ENCODE peak calls at places on chromosome 13, in four cellular contexts. Q is kidney tubule cell; L is T-cell; U is stimulated activated CD4-positive, alpha-beta T cell treated with anti-CD3 and anti-CD28 coated beads, Interleukin-15, amount 100 ng/mL, for 24 hours. H is an unnamed sample.

GRCh38 chr13:21997726-21998125 is 326.9 kb downstream of the FGF9 start:
- DNase-seq in Q (no peak), L (no peak), U (no peak), H (no peak)

GRCh38 chr13:114071441-114071840 is 61.0 kb downstream of the RASA3 start:
- DNase-seq in Q (no peak), L (no peak), U (no peak), H (peak; percentile 26)

GRCh38 chr13:112969692-112970338 is 801 bp downstream of the MCF2L start:
- DNase-seq in Q (no peak), L (no peak), U (no peak), H (no peak)

GRCh38 chr13:41981961-41982723 is 21.2 kb upstream of the VWA8 start:
- DNase-seq in Q (no peak), L (no peak), U (no peak), H (no peak)

GRCh38 chr13:89750371-89750770 is 1597.1 kb upstream of the MIR17HG start:
- DNase-seq in Q (no peak), L (no peak), U (no peak), H (no peak)

GRCh38 chr13:101572456-101572855 is 120.0 kb downstream of the ITGBL1 start:
- DNase-seq in Q (peak; percentile 28), L (no peak), U (no peak), H (no peak)

GRCh38 chr13:106277483-106278154 is 257.8 kb downstream of the EFNB2 start:
- DNase-seq in Q (no peak), L (no peak), U (no peak), H (no peak)

GRCh38 chr13:52002361-52002760 is 8.9 kb downstream of the ATP7B start:
- DNase-seq in Q (no peak), L (no peak), U (no peak), H (no peak)

GRCh38 chr13:50309872-50310594 is 294.8 kb downstream of the KCNRG start:
- DNase-seq in Q (no peak), L (no peak), U (no peak), H (no peak)

GRCh38 chr13:104014803-104015645 is 948.8 kb upstream of the SLC10A2 start:
- DNase-seq in Q (peak; percentile 68), L (no peak), U (no peak), H (no peak)

GRCh38 chr13:93690139-93690538 is 463.5 kb downstream of the GPC6 start:
- DNase-seq in Q (peak; percentile 20), L (no peak), U (no peak), H (no peak)

GRCh38 chr13:113078895-113079720 is 26.5 kb upstream of the F7 start:
- DNase-seq in Q (no peak), L (no peak), U (no peak), H (no peak)